ENCODE peak calls at places on chromosomes 13 and 19, in nine cellular contexts. One of them, this sample, is unnamed.

GRCh38 chr19:19538077-19538764 is at the start of gene CILP2:
- DNase-seq in left ventricle myocardium inferior: peak; percentile 49
- DNase-seq in putamen: no peak
- DNase-seq in NCI-H2029: no peak
- DNase-seq in left lung: no peak
- DNase-seq in activated T-helper 2 cell treated with anti-CD3 and anti-CD28 coated beads, Interferon-gamma antibody, Interleukin-2, Interleukin-4, amounts not matched to agents 10 μg/mL and 5 μg/mL and 100 μg/mL, durations not matched to agents 14 hours and 24 hours and 36 hours: no peak
- DNase-seq in activated T-cell treated with anti-CD3 and anti-CD28 coated beads, Interleukin-2, amount 50 U/mL, for 72 hours: peak; percentile 41
- DNase-seq in HCEC 1CT: no peak
- DNase-seq in CD8-positive, alpha-beta T cell: no peak
- DNase-seq in this sample: no peak

GRCh38 chr13:46761866-46762265 is 35.1 kb downstream of the ESD start:
- DNase-seq in CD8-positive, alpha-beta T cell: no peak
- DNase-seq in left lung: no peak
- DNase-seq in activated T-helper 2 cell treated with anti-CD3 and anti-CD28 coated beads, Interferon-gamma antibody, Interleukin-2, Interleukin-4, amounts not matched to agents 10 μg/mL and 5 μg/mL and 100 μg/mL, durations not matched to agents 14 hours and 24 hours and 36 hours: no peak
- DNase-seq in left ventricle myocardium inferior: no peak
- DNase-seq in NCI-H2029: no peak
- DNase-seq in putamen: no peak
- DNase-seq in activated T-cell treated with anti-CD3 and anti-CD28 coated beads, Interleukin-2, amount 50 U/mL, for 72 hours: no peak
- DNase-seq in HCEC 1CT: no peak
- DNase-seq in this sample: no peak

GRCh38 chr19:32751066-32751465 is 31.5 kb downstream of the TDRD12 start:
- DNase-seq in putamen: no peak
- DNase-seq in NCI-H2029: no peak
- DNase-seq in activated T-helper 2 cell treated with anti-CD3 and anti-CD28 coated beads, Interferon-gamma antibody, Interleukin-2, Interleukin-4, amounts not matched to agents 10 μg/mL and 5 μg/mL and 100 μg/mL, durations not matched to agents 14 hours and 24 hours and 36 hours: no peak
- DNase-seq in left lung: no peak
- DNase-seq in CD8-positive, alpha-beta T cell: no peak
- DNase-seq in activated T-cell treated with anti-CD3 and anti-CD28 coated beads, Interleukin-2, amount 50 U/mL, for 72 hours: no peak
- DNase-seq in HCEC 1CT: no peak
- DNase-seq in left ventricle myocardium inferior: no peak
- DNase-seq in this sample: no peak

GRCh38 chr13:99916366-99917103 is 55.0 kb downstream of the ZIC5 start:
- DNase-seq in HCEC 1CT: peak; percentile 66
- DNase-seq in activated T-helper 2 cell treated with anti-CD3 and anti-CD28 coated beads, Interferon-gamma antibody, Interleukin-2, Interleukin-4, amounts not matched to agents 10 μg/mL and 5 μg/mL and 100 μg/mL, durations not matched to agents 14 hours and 24 hours and 36 hours: no peak
- DNase-seq in putamen: peak; percentile 67
- DNase-seq in CD8-positive, alpha-beta T cell: no peak
- DNase-seq in NCI-H2029: no peak
- DNase-seq in left ventricle myocardium inferior: no peak
- DNase-seq in left lung: no peak
- DNase-seq in activated T-cell treated with anti-CD3 and anti-CD28 coated beads, Interleukin-2, amount 50 U/mL, for 72 hours: peak; percentile 9
- DNase-seq in this sample: no peak

GRCh38 chr13:88958821-88959220 is 1287.7 kb downstream of the SLITRK5 start:
- DNase-seq in activated T-cell treated with anti-CD3 and anti-CD28 coated beads, Interleukin-2, amount 50 U/mL, for 72 hours: no peak
- DNase-seq in putamen: no peak
- DNase-seq in activated T-helper 2 cell treated with anti-CD3 and anti-CD28 coated beads, Interferon-gamma antibody, Interleukin-2, Interleukin-4, amounts not matched to agents 10 μg/mL and 5 μg/mL and 100 μg/mL, durations not matched to agents 14 hours and 24 hours and 36 hours: no peak
- DNase-seq in left ventricle myocardium inferior: no peak
- DNase-seq in left lung: no peak
- DNase-seq in HCEC 1CT: no peak
- DNase-seq in NCI-H2029: no peak
- DNase-seq in CD8-positive, alpha-beta T cell: no peak
- DNase-seq in this sample: no peak

GRCh38 chr13:71587778-71588177 is 279.2 kb downstream of the DACH1 start:
- DNase-seq in activated T-cell treated with anti-CD3 and anti-CD28 coated beads, Interleukin-2, amount 50 U/mL, for 72 hours: no peak
- DNase-seq in left lung: no peak
- DNase-seq in NCI-H2029: no peak
- DNase-seq in putamen: no peak
- DNase-seq in HCEC 1CT: no peak
- DNase-seq in activated T-helper 2 cell treated with anti-CD3 and anti-CD28 coated beads, Interferon-gamma antibody, Interleukin-2, Interleukin-4, amounts not matched to agents 10 μg/mL and 5 μg/mL and 100 μg/mL, durations not matched to agents 14 hours and 24 hours and 36 hours: no peak
- DNase-seq in left ventricle myocardium inferior: no peak
- DNase-seq in CD8-positive, alpha-beta T cell: no peak
- DNase-seq in this sample: no peak

GRCh38 chr19:55355213-55355821 is 798 bp upstream of the COX6B2 start:
- DNase-seq in activated T-cell treated with anti-CD3 and anti-CD28 coated beads, Interleukin-2, amount 50 U/mL, for 72 hours: no peak
- DNase-seq in CD8-positive, alpha-beta T cell: no peak
- DNase-seq in NCI-H2029: no peak
- DNase-seq in putamen: no peak
- DNase-seq in activated T-helper 2 cell treated with anti-CD3 and anti-CD28 coated beads, Interferon-gamma antibody, Interleukin-2, Interleukin-4, amounts not matched to agents 10 μg/mL and 5 μg/mL and 100 μg/mL, durations not matched to agents 14 hours and 24 hours and 36 hours: no peak
- DNase-seq in left ventricle myocardium inferior: no peak
- DNase-seq in left lung: no peak
- DNase-seq in HCEC 1CT: no peak
- DNase-seq in this sample: no peak

GRCh38 chr19:10603084-10603872 is 16.2 kb upstream of the AP1M2 start:
- DNase-seq in HCEC 1CT: no peak
- DNase-seq in left ventricle myocardium inferior: peak; percentile 39
- DNase-seq in activated T-helper 2 cell treated with anti-CD3 and anti-CD28 coated beads, Interferon-gamma antibody, Interleukin-2, Interleukin-4, amounts not matched to agents 10 μg/mL and 5 μg/mL and 100 μg/mL, durations not matched to agents 14 hours and 24 hours and 36 hours: peak; percentile 81
- DNase-seq in NCI-H2029: no peak
- DNase-seq in left lung: peak; percentile 81
- DNase-seq in activated T-cell treated with anti-CD3 and anti-CD28 coated beads, Interleukin-2, amount 50 U/mL, for 72 hours: peak; percentile 84
- DNase-seq in putamen: no peak
- DNase-seq in CD8-positive, alpha-beta T cell: peak; percentile 81
- DNase-seq in this sample: no peak

GRCh38 chr19:31054430-31054829 is 294.8 kb downstream of the TSHZ3 start:
- DNase-seq in left ventricle myocardium inferior: peak; percentile 28
- DNase-seq in left lung: no peak
- DNase-seq in CD8-positive, alpha-beta T cell: no peak
- DNase-seq in activated T-cell treated with anti-CD3 and anti-CD28 coated beads, Interleukin-2, amount 50 U/mL, for 72 hours: peak; percentile 21
- DNase-seq in activated T-helper 2 cell treated with anti-CD3 and anti-CD28 coated beads, Interferon-gamma antibody, Interleukin-2, Interleukin-4, amounts not matched to agents 10 μg/mL and 5 μg/mL and 100 μg/mL, durations not matched to agents 14 hours and 24 hours and 36 hours: no peak
- DNase-seq in putamen: no peak
- DNase-seq in HCEC 1CT: peak; percentile 55
- DNase-seq in NCI-H2029: no peak
- DNase-seq in this sample: peak; percentile 1

GRCh38 chr19:6970478-6970877 is 50.8 kb downstream of the MBD3L2B start:
- DNase-seq in left lung: no peak
- DNase-seq in activated T-cell treated with anti-CD3 and anti-CD28 coated beads, Interleukin-2, amount 50 U/mL, for 72 hours: no peak
- DNase-seq in NCI-H2029: no peak
- DNase-seq in left ventricle myocardium inferior: no peak
- DNase-seq in CD8-positive, alpha-beta T cell: no peak
- DNase-seq in putamen: no peak
- DNase-seq in HCEC 1CT: no peak
- DNase-seq in activated T-helper 2 cell treated with anti-CD3 and anti-CD28 coated beads, Interferon-gamma antibody, Interleukin-2, Interleukin-4, amounts not matched to agents 10 μg/mL and 5 μg/mL and 100 μg/mL, durations not matched to agents 14 hours and 24 hours and 36 hours: no peak
- DNase-seq in this sample: peak; percentile 47

GRCh38 chr19:7340959-7341837 is 7.5 kb upstream of the ARHGEF18 start:
- DNase-seq in left lung: peak; percentile 92
- DNase-seq in NCI-H2029: peak; percentile 68
- DNase-seq in HCEC 1CT: peak; percentile 47
- DNase-seq in activated T-helper 2 cell treated with anti-CD3 and anti-CD28 coated beads, Interferon-gamma antibody, Interleukin-2, Interleukin-4, amounts not matched to agents 10 μg/mL and 5 μg/mL and 100 μg/mL, durations not matched to agents 14 hours and 24 hours and 36 hours: peak; percentile 73
- DNase-seq in activated T-cell treated with anti-CD3 and anti-CD28 coated beads, Interleukin-2, amount 50 U/mL, for 72 hours: peak; percentile 79
- DNase-seq in putamen: peak; percentile 58
- DNase-seq in left ventricle myocardium inferior: peak; percentile 82
- DNase-seq in CD8-positive, alpha-beta T cell: peak; percentile 82
- DNase-seq in this sample: peak; percentile 78

GRCh38 chr19:17944301-17944700 is 11.5 kb downstream of the CCDC124 start:
- DNase-seq in NCI-H2029: no peak
- DNase-seq in putamen: peak; percentile 53
- DNase-seq in activated T-helper 2 cell treated with anti-CD3 and anti-CD28 coated beads, Interferon-gamma antibody, Interleukin-2, Interleukin-4, amounts not matched to agents 10 μg/mL and 5 μg/mL and 100 μg/mL, durations not matched to agents 14 hours and 24 hours and 36 hours: no peak
- DNase-seq in left lung: no peak
- DNase-seq in left ventricle myocardium inferior: no peak
- DNase-seq in activated T-cell treated with anti-CD3 and anti-CD28 coated beads, Interleukin-2, amount 50 U/mL, for 72 hours: no peak
- DNase-seq in CD8-positive, alpha-beta T cell: no peak
- DNase-seq in HCEC 1CT: peak; percentile 85
- DNase-seq in this sample: no peak